ENCODE peak calls at places on chromosome 1, in six cellular contexts. A is foreskin keratinocyte, D is GM12878, L is aorta, H is IMR-90, M is transverse colon. K is an unnamed sample.

GRCh38 chr1:116762781-116763115 is 8.5 kb downstream of the CD2 start:
- DNase-seq in A (no peak), D (no peak), L (no peak), H (no peak), M (no peak), K (no peak)

GRCh38 chr1:159867322-159868064 is 5.0 kb upstream of the VSIG8 start:
- DNase-seq in A (peak; percentile 71), D (no peak), L (no peak), H (no peak), M (peak; percentile 87), K (peak; percentile 48)

GRCh38 chr1:28208818-28209441 is 23.9 kb downstream of the DNAJC8 start:
- DNase-seq in A (no peak), D (peak; percentile 57), L (no peak), H (peak; percentile 76), M (peak; percentile 73), K (peak; percentile 30)

GRCh38 chr1:24713176-24713575 is 32.1 kb upstream of the CLIC4 start:
- DNase-seq in A (no peak), D (no peak), L (no peak), H (no peak), M (no peak), K (no peak)

GRCh38 chr1:20322081-20322824 is 31.6 kb downstream of the VWA5B1 start:
- DNase-seq in A (no peak), D (peak; percentile 51), L (peak; percentile 10), H (peak; percentile 4), M (no peak), K (no peak)

GRCh38 chr1:196160066-196160795 is 448.0 kb downstream of the KCNT2 start:
- DNase-seq in A (peak; percentile 72), D (no peak), L (no peak), H (peak; percentile 82), M (no peak), K (no peak)

GRCh38 chr1:151710187-151710586 is 6.4 kb downstream of the CELF3 start:
- DNase-seq in A (no peak), D (no peak), L (no peak), H (peak; percentile 55), M (no peak), K (no peak)

GRCh38 chr1:6962956-6963915 is 178.0 kb downstream of the CAMTA1 start:
- DNase-seq in A (peak; percentile 20), D (peak; percentile 24), L (peak; percentile 89), H (no peak), M (peak; percentile 80), K (no peak)

GRCh38 chr1:51622455-51622913 is 5.6 kb downstream of the OSBPL9 start:
- DNase-seq in A (peak; percentile 75), D (no peak), L (no peak), H (peak; percentile 80), M (peak; percentile 32), K (no peak)

GRCh38 chr1:31576743-31577455 is 584 bp downstream of the TINAGL1 start:
- DNase-seq in A (no peak), D (no peak), L (no peak), H (no peak), M (no peak), K (no peak)

GRCh38 chr1:100799548-100799947 is 80.0 kb downstream of the VCAM1 start:
- DNase-seq in A (peak; percentile 16), D (no peak), L (no peak), H (no peak), M (no peak), K (no peak)
- H3K27ac ChIP-seq in A (no peak overlapping the region), D (no peak overlapping the region), L (no peak overlapping the region), H (peak overlapping the region; percentile 23), M (no peak overlapping the region), K (no peak overlapping the region)

DNA sequence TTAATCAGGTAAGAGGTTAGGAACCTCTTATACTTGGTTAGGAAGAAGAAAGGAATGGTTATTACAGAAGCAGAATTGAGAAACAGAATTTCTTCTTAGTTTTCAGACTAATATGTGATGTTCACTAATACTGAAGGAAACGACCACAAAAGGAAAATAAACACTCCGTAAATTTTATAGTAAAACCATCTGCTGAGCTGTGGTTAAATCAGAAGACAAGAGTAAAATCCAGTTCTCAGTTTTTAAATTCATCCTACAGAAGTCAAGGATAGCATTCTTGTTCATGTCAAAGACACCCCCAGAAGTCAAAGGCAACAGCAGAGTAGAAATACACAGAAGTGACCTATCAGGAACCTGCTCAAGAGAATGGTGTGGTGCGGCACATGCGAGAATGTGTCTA is 111.3 kb downstream of the SMYD2 start:
- DNase-seq in A (no peak), D (no peak), L (no peak), H (peak; percentile 84), M (no peak), K (no peak)
- H3K27ac ChIP-seq in A (no peak overlapping the region), D (no peak overlapping the region), L (no peak overlapping the region), H (peak overlapping the region; percentile 39), M (no peak overlapping the region), K (no peak overlapping the region)

GRCh38 chr1:87056974-87057373 is 142.5 kb downstream of the HS2ST1 start:
- DNase-seq in A (no peak), D (no peak), L (no peak), H (no peak), M (no peak), K (no peak)
- H3K27ac ChIP-seq in A (no peak overlapping the region), D (peak overlapping the region; percentile 85), L (no peak overlapping the region), H (no peak overlapping the region), M (no peak overlapping the region), K (no peak overlapping the region)

GRCh38 chr1:117817629-117818028 is 111.8 kb downstream of the GDAP2 start:
- DNase-seq in A (no peak), D (no peak), L (no peak), H (no peak), M (no peak), K (no peak)

GRCh38 chr1:117812868-117813511 is 116.4 kb downstream of the GDAP2 start:
- DNase-seq in A (no peak), D (no peak), L (no peak), H (peak; percentile 68), M (no peak), K (no peak)

GRCh38 chr1:117818456-117818855 is 111.0 kb downstream of the GDAP2 start:
- DNase-seq in A (no peak), D (no peak), L (no peak), H (peak; percentile 45), M (no peak), K (no peak)

GRCh38 chr1:117815105-117815812 is 114.2 kb downstream of the GDAP2 start:
- DNase-seq in A (no peak), D (no peak), L (no peak), H (peak; percentile 70), M (no peak), K (no peak)

GRCh38 chr1:117815926-117816325 is 113.5 kb downstream of the GDAP2 start:
- DNase-seq in A (no peak), D (no peak), L (no peak), H (no peak), M (no peak), K (no peak)
- H3K27ac ChIP-seq in A (no peak overlapping the region), D (no peak overlapping the region), L (no peak overlapping the region), H (peak overlapping the region; percentile 63), M (no peak overlapping the region), K (no peak overlapping the region)

GRCh38 chr1:153882296-153882912 is 40.4 kb downstream of the GATAD2B start:
- DNase-seq in A (no peak), D (no peak), L (no peak), H (peak; percentile 28), M (no peak), K (no peak)

GRCh38 chr1:153886127-153886526 is 36.6 kb downstream of the GATAD2B start:
- DNase-seq in A (no peak), D (no peak), L (no peak), H (no peak), M (no peak), K (no peak)

GRCh38 chr1:153880962-153881361 is 41.8 kb downstream of the GATAD2B start:
- DNase-seq in A (peak; percentile 62), D (no peak), L (peak; percentile 92), H (peak; percentile 98), M (peak; percentile 88), K (peak; percentile 78)

GRCh38 chr1:153881764-153882163 is 41.0 kb downstream of the GATAD2B start:
- DNase-seq in A (no peak), D (no peak), L (peak; percentile 27), H (peak; percentile 62), M (no peak), K (no peak)

GRCh38 chr1:153883223-153883622 is 39.5 kb downstream of the GATAD2B start:
- DNase-seq in A (no peak), D (no peak), L (no peak), H (no peak), M (no peak), K (no peak)
- H3K27ac ChIP-seq in A (no peak overlapping the region), D (no peak overlapping the region), L (no peak overlapping the region), H (no peak overlapping the region), M (no peak overlapping the region), K (no peak overlapping the region)

K was measured in prostate gland.